ENCODE peak calls at places on chromosome 18, in seven cellular contexts. X, O, Y, U, R, F and B are unnamed samples.

GRCh38 chr18:64966667-64967066 is 784.1 kb upstream of the CDH7 start:
- DNase-seq in U (no peak), R (no peak), Y (no peak), O (no peak), F (peak), X (no peak), B (no peak)

GRCh38 chr18:21112140-21112473 is 494 bp upstream of the ROCK1 start:
- DNase-seq in U (no peak), O (no peak), R (no peak), X (no peak), Y (no peak), F (no peak), B (no peak)

GRCh38 chr18:22169889-22170420 is 566 bp downstream of the GATA6 start:
- DNase-seq in Y (peak), U (no peak), R (peak), O (peak), X (no peak), F (peak), B (no peak)

GRCh38 chr18:48904086-48904485 is 46.7 kb downstream of the SMAD7 start:
- DNase-seq in U (no peak), F (no peak), R (no peak), O (no peak), X (no peak), Y (no peak), B (no peak)

GRCh38 chr18:36314754-36315153 is 17.2 kb downstream of the FHOD3 start:
- DNase-seq in U (peak), Y (no peak), F (peak), R (peak), O (no peak), X (no peak), B (no peak)

GRCh38 chr18:73980289-73980979 is 167.2 kb downstream of the FBXO15 start:
- DNase-seq in O (no peak), U (peak), F (peak), R (peak), Y (no peak), X (no peak), B (no peak)

GRCh38 chr18:35634376-35634775 is 52.8 kb downstream of the GALNT1 start:
- DNase-seq in Y (no peak), R (peak), X (no peak), U (no peak), O (no peak), F (no peak), B (no peak)

GRCh38 chr18:6835345-6835744 is 105.8 kb downstream of the ARHGAP28 start:
- DNase-seq in F (no peak), Y (no peak), U (no peak), R (peak), X (no peak), O (no peak), B (no peak)

GRCh38 chr18:11906926-11907874 is 917 bp downstream of the MPPE1 start:
- DNase-seq in X (no peak), O (no peak), Y (no peak), U (no peak), R (no peak), F (peak), B (no peak)

GRCh38 chr18:53799134-53799533 is 425.3 kb downstream of the MBD2 start:
- DNase-seq in U (peak), R (peak), X (no peak), O (no peak), Y (no peak), F (no peak), B (no peak)

GRCh38 chr18:35141567-35142269 is 99.1 kb upstream of the ZNF397 start:
- DNase-seq in X (no peak), Y (no peak), R (no peak), F (no peak), U (no peak), O (no peak), B (no peak)

GRCh38 chr18:74396252-74397204 is 60.6 kb downstream of the DIPK1C start:
- DNase-seq in U (no peak), O (no peak), X (no peak), F (no peak), Y (no peak), R (peak), B (no peak)

GRCh38 chr18:48039769-48040215 is 109.3 kb upstream of the SMAD2 start:
- DNase-seq in R (no peak), X (no peak), F (no peak), Y (no peak), O (no peak), U (no peak), B (no peak)

GRCh38 chr18:49697049-49697448 is 116.3 kb downstream of the ACAA2 start:
- DNase-seq in Y (no peak), O (no peak), U (no peak), R (no peak), X (no peak), F (peak), B (no peak)

GRCh38 chr18:72544092-72544886 is at the start of gene CBLN2:
- DNase-seq in F (peak), O (peak), U (peak), Y (no peak), R (peak), X (no peak), B (peak)

GRCh38 chr18:80046011-80046410 is 11.8 kb downstream of the RBFA start:
- DNase-seq in X (no peak), Y (no peak), O (no peak), F (no peak), U (no peak), R (no peak), B (no peak)

GRCh38 chr18:79518028-79518682 is 122.4 kb downstream of the NFATC1 start:
- DNase-seq in Y (no peak), X (no peak), O (no peak), R (no peak), U (no peak), F (peak), B (no peak)

GRCh38 chr18:13048061-13048605 is 57.0 kb downstream of the CEP192 start:
- DNase-seq in F (no peak), X (no peak), Y (no peak), R (no peak), O (no peak), U (no peak), B (no peak)

GRCh38 chr18:59878644-59879043 is 21.2 kb upstream of the PMAIP1 start:
- DNase-seq in X (no peak), Y (no peak), U (no peak), F (peak), R (no peak), O (no peak), B (no peak)

GRCh38 chr18:12258719-12259705 is 4.9 kb downstream of the CIDEA start:
- DNase-seq in R (no peak), O (no peak), U (no peak), X (peak), Y (no peak), F (no peak), B (no peak)

GRCh38 chr18:22935431-22935830 is 2.3 kb downstream of the RBBP8 start:
- DNase-seq in O (no peak), R (no peak), U (no peak), Y (no peak), F (no peak), X (no peak), B (no peak)

GRCh38 chr18:3454365-3455089 is 4.6 kb downstream of the TGIF1 start:
- DNase-seq in R (peak), U (peak), X (peak), O (peak), Y (no peak), F (peak), B (no peak)

GRCh38 chr18:295756-296155 is 27.9 kb upstream of the THOC1 start:
- DNase-seq in R (peak), F (no peak), O (no peak), Y (no peak), U (no peak), X (no peak), B (no peak)

GRCh38 chr18:21777814-21778213 is 37.2 kb downstream of the MIB1 start:
- DNase-seq in Y (no peak), X (no peak), U (no peak), O (no peak), R (no peak), F (no peak), B (no peak)

GRCh38 chr18:22933958-22934423 is 863 bp downstream of the RBBP8 start:
- DNase-seq in U (no peak), X (no peak), Y (no peak), F (no peak), O (no peak), R (peak), B (no peak)

GRCh38 chr18:70931942-70932814 is 643.3 kb downstream of the SOCS6 start:
- DNase-seq in U (peak), X (no peak), Y (no peak), F (no peak), R (peak), O (no peak), B (no peak)

GRCh38 chr18:12014521-12014920 is 33.2 kb downstream of the IMPA2 start:
- DNase-seq in O (no peak), F (no peak), U (no peak), R (no peak), X (no peak), Y (no peak), B (no peak)

GRCh38 chr18:67514901-67515540 is 1.5 kb downstream of the DSEL start:
- DNase-seq in Y (no peak), F (no peak), R (peak), U (no peak), X (no peak), O (no peak), B (no peak)

GRCh38 chr18:67511840-67512239 is 4.7 kb downstream of the DSEL start:
- DNase-seq in Y (no peak), F (no peak), O (no peak), X (no peak), U (no peak), R (no peak), B (no peak)

GRCh38 chr18:67510831-67511230 is 5.7 kb downstream of the DSEL start:
- DNase-seq in R (peak), Y (no peak), O (no peak), F (no peak), X (no peak), U (no peak), B (no peak)

GRCh38 chr18:67514465-67514864 is 2.1 kb downstream of the DSEL start:
- DNase-seq in Y (no peak), O (no peak), R (no peak), X (no peak), U (no peak), F (no peak), B (no peak)

GRCh38 chr18:67513285-67513684 is 3.2 kb downstream of the DSEL start:
- DNase-seq in X (no peak), U (peak), R (no peak), F (no peak), Y (no peak), O (no peak), B (no peak)
- TF ChIP-seq CTCF in X (no peak), U (peak), R (no peak), F (peak), Y (no peak), O (no peak), B (no peak)

GRCh38 chr18:77478619-77479018 is 229.0 kb downstream of the GALR1 start:
- DNase-seq in U (no peak), Y (no peak), X (peak), F (no peak), O (peak), R (peak), B (no peak)
- TF ChIP-seq CTCF in U (no peak), Y (no peak), X (peak), F (peak), O (peak), R (peak), B (peak)

GRCh38 chr18:9404565-9405060 is 70.0 kb downstream of the TWSG1 start:
- DNase-seq in X (no peak), R (no peak), F (no peak), O (no peak), U (no peak), Y (no peak), B (no peak)

GRCh38 chr18:9405130-9405529 is 70.2 kb upstream of the RALBP1 start:
- DNase-seq in X (no peak), F (no peak), R (no peak), U (no peak), O (no peak), Y (no peak), B (no peak)

GRCh38 chr18:9405977-9406376 is 69.3 kb upstream of the RALBP1 start:
- DNase-seq in Y (no peak), R (no peak), X (no peak), O (no peak), U (no peak), F (no peak), B (no peak)

GRCh38 chr18:9401166-9401565 is 66.6 kb downstream of the TWSG1 start:
- DNase-seq in F (no peak), U (no peak), Y (no peak), X (no peak), R (no peak), O (no peak), B (no peak)

DNA sequence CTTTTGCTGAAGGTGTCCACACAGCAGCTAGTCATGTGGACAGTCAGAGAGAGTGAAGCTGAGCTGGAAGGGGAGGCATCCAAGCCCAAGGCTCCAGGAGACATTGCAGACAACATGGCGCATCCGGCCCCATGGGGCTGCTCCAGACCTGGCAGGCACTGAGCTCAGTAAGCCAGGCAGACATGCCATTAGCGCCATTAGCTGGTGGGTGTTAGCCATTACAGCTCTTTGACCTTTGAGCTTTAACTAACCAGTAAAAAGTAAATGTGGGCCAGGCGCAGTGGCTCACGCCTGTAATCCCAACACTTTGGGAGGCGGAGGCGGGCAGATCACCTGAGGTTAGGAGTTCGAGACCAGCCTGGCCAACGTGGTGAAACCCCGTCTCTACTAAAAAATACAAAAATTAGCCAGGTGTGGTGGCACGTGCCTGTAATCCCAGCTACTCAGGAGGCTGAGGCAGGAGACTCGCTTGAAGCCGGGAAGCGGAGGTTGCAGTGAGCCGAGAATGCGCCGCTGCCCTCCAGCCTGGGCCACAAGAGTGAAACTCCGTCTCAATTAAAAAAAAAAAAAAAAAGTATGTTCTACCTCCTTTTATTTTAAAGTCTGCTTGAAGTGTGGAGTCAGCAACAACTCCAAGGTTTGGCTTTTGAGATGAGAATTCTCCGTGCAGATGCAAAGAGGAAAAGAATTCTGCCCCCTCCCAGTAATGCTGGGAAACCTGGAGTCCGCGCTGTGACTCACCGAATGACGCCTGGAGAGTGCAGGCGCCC is 69.4 kb downstream of the TWSG1 start:
- DNase-seq in Y (no peak), X (no peak), R (peak), O (no peak), U (no peak), F (peak), B (no peak)
- TF ChIP-seq CTCF in Y (no peak), X (no peak), R (no peak), O (no peak), U (no peak), F (peak), B (no peak)

DNA sequence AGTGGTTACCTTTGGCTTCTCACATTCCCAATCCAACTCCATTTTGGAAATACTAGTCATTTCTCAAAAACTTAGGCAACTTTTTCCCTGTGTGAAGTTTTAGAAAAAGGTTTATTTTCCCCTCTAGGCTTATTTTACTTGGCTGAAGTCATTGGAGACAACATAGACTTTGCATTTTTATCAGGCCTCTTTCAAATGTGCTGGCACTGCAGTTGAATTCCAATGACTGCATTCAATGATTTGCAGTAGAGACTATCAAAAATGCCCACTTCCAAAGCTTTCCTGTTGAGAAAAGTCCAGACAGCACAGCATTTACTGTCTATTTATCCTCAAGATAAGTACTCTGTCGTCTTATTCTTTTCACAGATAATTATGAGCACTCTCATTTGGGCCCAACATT is 70.1 kb downstream of the ONECUT2 start:
- DNase-seq in X (no peak), Y (no peak), R (no peak), U (no peak), O (no peak), F (no peak), B (no peak)
- TF ChIP-seq CTCF in X (no peak), Y (no peak), R (no peak), U (no peak), O (no peak), F (no peak), B (no peak)

GRCh38 chr18:2313332-2313731 is 258.0 kb downstream of the METTL4 start:
- DNase-seq in O (no peak), F (no peak), X (no peak), R (no peak), U (no peak), Y (no peak), B (no peak)
- TF ChIP-seq CTCF in O (no peak), F (no peak), X (no peak), R (no peak), U (no peak), Y (no peak), B (no peak)

GRCh38 chr18:45304558-45304957 is 310.7 kb upstream of the SLC14A2 start:
- DNase-seq in Y (no peak), O (no peak), U (no peak), X (no peak), F (no peak), R (no peak), B (no peak)
- TF ChIP-seq CTCF in Y (no peak), O (no peak), U (no peak), X (no peak), F (no peak), R (no peak), B (no peak)

DNA sequence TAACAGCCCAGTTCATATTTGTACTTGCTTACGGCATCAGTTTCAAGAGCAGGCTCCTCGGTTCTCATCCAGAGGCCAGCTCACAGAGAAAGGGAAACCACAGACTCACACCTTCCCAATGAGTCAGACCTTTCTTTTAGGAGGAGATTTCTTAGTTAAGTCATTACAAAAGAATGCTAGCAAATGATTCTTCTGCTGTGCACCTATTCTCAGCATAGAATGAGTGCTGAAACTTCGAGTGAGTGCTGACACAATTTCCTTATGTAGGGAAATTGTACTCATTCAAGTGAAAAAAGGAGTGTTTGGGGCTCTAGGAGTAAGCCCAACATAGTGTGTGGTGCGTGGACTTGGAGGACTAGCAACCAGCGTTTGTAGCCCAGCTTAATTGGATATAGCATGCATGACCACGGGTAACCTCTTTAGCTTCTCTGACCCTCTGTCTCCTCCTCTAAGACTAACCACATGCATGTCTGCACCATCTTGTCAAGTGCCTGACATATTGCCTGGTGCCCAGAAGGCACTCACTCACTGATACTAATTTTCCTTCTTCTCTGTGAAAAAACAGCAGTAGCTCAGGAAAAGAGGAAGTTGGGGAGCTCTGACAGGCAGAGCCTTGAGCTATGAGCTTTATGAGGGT is 87.0 kb downstream of the ALPK2 start:
- DNase-seq in O (no peak), F (peak), U (peak), R (peak), X (no peak), Y (no peak), B (no peak)
- TF ChIP-seq CTCF in O (no peak), F (no peak), U (no peak), R (no peak), X (no peak), Y (no peak), B (no peak)

GRCh38 chr18:57439985-57440330 is 4.8 kb downstream of the ONECUT2 start:
- DNase-seq in X (no peak), U (no peak), O (no peak), F (no peak), R (no peak), Y (no peak), B (no peak)

GRCh38 chr18:57440331-57441101 is 5.3 kb downstream of the ONECUT2 start:
- DNase-seq in O (no peak), U (no peak), X (no peak), R (no peak), Y (no peak), F (peak), B (no peak)

GRCh38 chr18:57443247-57443646 is 8.1 kb downstream of the ONECUT2 start:
- DNase-seq in X (no peak), U (no peak), F (no peak), R (no peak), Y (no peak), O (no peak), B (no peak)

GRCh38 chr18:57439617-57439975 is 4.4 kb downstream of the ONECUT2 start:
- DNase-seq in Y (no peak), O (no peak), X (no peak), F (peak), R (no peak), U (no peak), B (no peak)

DNA sequence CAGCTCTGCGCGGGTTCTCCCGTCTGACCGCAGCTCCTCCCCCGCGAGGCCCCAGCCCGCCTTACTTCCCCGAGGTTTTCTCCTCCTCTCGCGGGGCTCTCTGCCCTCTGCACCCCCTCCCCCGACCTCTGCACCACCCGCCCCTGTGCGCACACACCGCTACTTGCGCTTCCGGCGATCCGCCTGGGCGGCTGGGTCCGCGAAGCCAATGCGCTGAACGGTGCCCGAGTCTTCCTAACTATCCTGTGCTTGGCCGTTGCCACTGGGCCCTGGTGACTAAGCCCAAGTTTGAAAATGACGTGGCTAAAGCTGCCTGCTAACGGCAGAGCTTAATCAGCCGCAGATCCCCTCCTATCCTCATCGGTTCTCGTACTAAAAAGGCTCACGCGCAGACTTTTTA is 6.2 kb downstream of the ONECUT2 start:
- DNase-seq in R (peak), Y (no peak), X (no peak), F (peak), O (no peak), U (peak), B (no peak)
- TF ChIP-seq CTCF in R (no peak), Y (no peak), X (no peak), F (no peak), O (no peak), U (no peak), B (no peak)

DNA sequence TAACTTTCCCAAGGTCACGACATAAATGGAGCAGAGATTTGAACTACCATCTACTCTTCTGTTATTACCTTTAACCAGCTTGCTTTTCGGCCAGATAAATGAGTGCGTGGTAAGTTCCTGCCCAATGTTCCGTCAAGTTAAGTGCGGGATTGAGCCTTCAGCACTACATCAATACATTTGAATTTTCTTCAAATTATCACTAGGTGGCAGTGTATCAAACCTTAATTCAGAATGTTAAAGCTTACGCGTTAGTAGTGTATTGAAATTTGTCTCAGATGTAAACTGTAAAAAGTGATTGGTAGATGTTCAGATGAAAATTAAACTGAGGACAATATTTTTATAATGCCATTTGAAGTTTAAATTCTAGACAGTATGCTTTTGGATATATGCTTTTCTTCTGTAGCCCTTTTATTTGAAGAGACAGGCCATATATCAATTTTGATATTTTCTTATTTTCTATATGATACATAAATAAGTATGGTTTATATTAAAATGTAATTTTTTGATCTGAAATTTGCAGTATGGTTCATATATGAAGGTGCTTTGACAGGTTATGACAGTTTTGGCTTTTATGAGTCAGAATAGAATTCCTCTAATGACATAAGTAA is 681.3 kb downstream of the ADCYAP1 start:
- DNase-seq in R (peak), O (no peak), F (no peak), Y (no peak), U (peak), X (no peak), B (no peak)
- TF ChIP-seq CTCF in R (peak), O (peak), F (peak), Y (no peak), U (peak), X (peak), B (peak)